ENCODE peak calls at places on chromosome 5, in ten cellular contexts. One of them, this sample, is unnamed.
A peak's percentile ranks its signal among the peaks of the same experiment; 100 is the strongest.

GRCh38 chr5:96476654-96477053 is 43.6 kb upstream of the PCSK1 start:
- DNase-seq in ovary: no peak
- DNase-seq in psoas muscle: no peak
- DNase-seq in AG04450: no peak
- DNase-seq in brain microvascular endothelial cell: peak; percentile 54
- DNase-seq in CD4-positive, alpha-beta memory T cell: no peak
- DNase-seq in upper lobe of right lung: no peak
- DNase-seq in right atrium auricular region: no peak
- DNase-seq in heart left ventricle: no peak
- DNase-seq in heart right ventricle: no peak
- DNase-seq in this sample: no peak

GRCh38 chr5:149916317-149917072 is 28.1 kb downstream of the PDE6A start:
- DNase-seq in heart right ventricle: no peak
- DNase-seq in right atrium auricular region: no peak
- DNase-seq in heart left ventricle: no peak
- DNase-seq in ovary: no peak
- DNase-seq in brain microvascular endothelial cell: no peak
- DNase-seq in psoas muscle: peak; percentile 53
- DNase-seq in CD4-positive, alpha-beta memory T cell: no peak
- DNase-seq in upper lobe of right lung: no peak
- DNase-seq in AG04450: no peak
- DNase-seq in this sample: no peak

GRCh38 chr5:120808135-120808534 is 344.0 kb downstream of the PRR16 start:
- DNase-seq in upper lobe of right lung: no peak
- DNase-seq in AG04450: no peak
- DNase-seq in heart left ventricle: no peak
- DNase-seq in heart right ventricle: no peak
- DNase-seq in ovary: no peak
- DNase-seq in right atrium auricular region: no peak
- DNase-seq in CD4-positive, alpha-beta memory T cell: no peak
- DNase-seq in psoas muscle: no peak
- DNase-seq in brain microvascular endothelial cell: no peak
- DNase-seq in this sample: no peak

GRCh38 chr5:166581827-166582226 is 1709.6 kb upstream of the WWC1 start:
- DNase-seq in psoas muscle: no peak
- DNase-seq in AG04450: no peak
- DNase-seq in ovary: no peak
- DNase-seq in upper lobe of right lung: no peak
- DNase-seq in brain microvascular endothelial cell: no peak
- DNase-seq in heart right ventricle: no peak
- DNase-seq in right atrium auricular region: no peak
- DNase-seq in CD4-positive, alpha-beta memory T cell: no peak
- DNase-seq in heart left ventricle: no peak
- DNase-seq in this sample: no peak

GRCh38 chr5:50623666-50624065 is 42.8 kb upstream of the PARP8 start:
- DNase-seq in AG04450: no peak
- DNase-seq in CD4-positive, alpha-beta memory T cell: no peak
- DNase-seq in brain microvascular endothelial cell: no peak
- DNase-seq in right atrium auricular region: no peak
- DNase-seq in heart left ventricle: no peak
- DNase-seq in ovary: no peak
- DNase-seq in upper lobe of right lung: no peak
- DNase-seq in psoas muscle: no peak
- DNase-seq in heart right ventricle: no peak
- DNase-seq in this sample: no peak

GRCh38 chr5:110751902-110752762 is 13.3 kb downstream of the SLC25A46 start:
- DNase-seq in heart right ventricle: no peak
- DNase-seq in ovary: no peak
- DNase-seq in brain microvascular endothelial cell: no peak
- DNase-seq in psoas muscle: no peak
- DNase-seq in AG04450: peak; percentile 44
- DNase-seq in right atrium auricular region: no peak
- DNase-seq in CD4-positive, alpha-beta memory T cell: peak; percentile 74
- DNase-seq in heart left ventricle: no peak
- DNase-seq in upper lobe of right lung: no peak
- DNase-seq in this sample: no peak

GRCh38 chr5:138793481-138794010 is 40.3 kb downstream of the CTNNA1 start:
- DNase-seq in AG04450: no peak
- DNase-seq in heart right ventricle: no peak
- DNase-seq in brain microvascular endothelial cell: no peak
- DNase-seq in CD4-positive, alpha-beta memory T cell: no peak
- DNase-seq in ovary: no peak
- DNase-seq in psoas muscle: no peak
- DNase-seq in heart left ventricle: no peak
- DNase-seq in right atrium auricular region: no peak
- DNase-seq in upper lobe of right lung: no peak
- DNase-seq in this sample: no peak

GRCh38 chr5:160419458-160420330 is 813 bp upstream of the SLU7 start:
- DNase-seq in CD4-positive, alpha-beta memory T cell: no peak
- DNase-seq in AG04450: no peak
- DNase-seq in upper lobe of right lung: no peak
- DNase-seq in heart left ventricle: no peak
- DNase-seq in psoas muscle: no peak
- DNase-seq in right atrium auricular region: no peak
- DNase-seq in ovary: no peak
- DNase-seq in heart right ventricle: no peak
- DNase-seq in brain microvascular endothelial cell: no peak
- DNase-seq in this sample: no peak

GRCh38 chr5:92508271-92508670 is 1072.7 kb downstream of the NR2F1-AS1 start:
- DNase-seq in upper lobe of right lung: no peak
- DNase-seq in AG04450: no peak
- DNase-seq in psoas muscle: no peak
- DNase-seq in right atrium auricular region: no peak
- DNase-seq in heart left ventricle: no peak
- DNase-seq in CD4-positive, alpha-beta memory T cell: no peak
- DNase-seq in ovary: no peak
- DNase-seq in brain microvascular endothelial cell: no peak
- DNase-seq in heart right ventricle: no peak
- DNase-seq in this sample: no peak

GRCh38 chr5:78587775-78588291 is 60.7 kb downstream of the LHFPL2 start:
- DNase-seq in ovary: no peak
- DNase-seq in right atrium auricular region: no peak
- DNase-seq in heart left ventricle: no peak
- DNase-seq in brain microvascular endothelial cell: no peak
- DNase-seq in CD4-positive, alpha-beta memory T cell: no peak
- DNase-seq in heart right ventricle: no peak
- DNase-seq in AG04450: no peak
- DNase-seq in psoas muscle: peak; percentile 67
- DNase-seq in upper lobe of right lung: no peak
- DNase-seq in this sample: no peak

GRCh38 chr5:43523662-43524072 is 8.7 kb upstream of the C5orf34 start:
- DNase-seq in CD4-positive, alpha-beta memory T cell: no peak
- DNase-seq in psoas muscle: no peak
- DNase-seq in brain microvascular endothelial cell: no peak
- DNase-seq in heart left ventricle: no peak
- DNase-seq in upper lobe of right lung: no peak
- DNase-seq in ovary: no peak
- DNase-seq in AG04450: no peak
- DNase-seq in heart right ventricle: no peak
- DNase-seq in right atrium auricular region: no peak
- DNase-seq in this sample: no peak

GRCh38 chr5:139744471-139745120 is 51.0 kb upstream of the PSD2 start:
- DNase-seq in brain microvascular endothelial cell: no peak
- DNase-seq in heart left ventricle: no peak
- DNase-seq in heart right ventricle: no peak
- DNase-seq in CD4-positive, alpha-beta memory T cell: no peak
- DNase-seq in psoas muscle: no peak
- DNase-seq in right atrium auricular region: no peak
- DNase-seq in upper lobe of right lung: no peak
- DNase-seq in AG04450: no peak
- DNase-seq in ovary: no peak
- DNase-seq in this sample: no peak

GRCh38 chr5:176785184-176786145 is 24.9 kb upstream of the UNC5A start:
- DNase-seq in heart right ventricle: no peak
- DNase-seq in brain microvascular endothelial cell: no peak
- DNase-seq in CD4-positive, alpha-beta memory T cell: no peak
- DNase-seq in upper lobe of right lung: peak; percentile 48
- DNase-seq in ovary: no peak
- DNase-seq in psoas muscle: no peak
- DNase-seq in right atrium auricular region: no peak
- DNase-seq in heart left ventricle: no peak
- DNase-seq in AG04450: no peak
- DNase-seq in this sample: no peak
- H3K27ac ChIP-seq in heart right ventricle: no peak overlapping the region
- H3K27ac ChIP-seq in brain microvascular endothelial cell: no peak overlapping the region
- H3K27ac ChIP-seq in CD4-positive, alpha-beta memory T cell: no peak overlapping the region
- H3K27ac ChIP-seq in upper lobe of right lung: no peak overlapping the region
- H3K27ac ChIP-seq in ovary: no peak overlapping the region
- H3K27ac ChIP-seq in psoas muscle: no peak overlapping the region
- H3K27ac ChIP-seq in right atrium auricular region: no peak overlapping the region
- H3K27ac ChIP-seq in heart left ventricle: no peak overlapping the region
- H3K27ac ChIP-seq in AG04450: no peak overlapping the region
- H3K27ac ChIP-seq in this sample: no peak overlapping the region

GRCh38 chr5:178115136-178115834 is 2.0 kb downstream of the N4BP3 start:
- DNase-seq in heart right ventricle: no peak
- DNase-seq in CD4-positive, alpha-beta memory T cell: no peak
- DNase-seq in upper lobe of right lung: no peak
- DNase-seq in psoas muscle: no peak
- DNase-seq in brain microvascular endothelial cell: no peak
- DNase-seq in heart left ventricle: no peak
- DNase-seq in AG04450: no peak
- DNase-seq in ovary: no peak
- DNase-seq in right atrium auricular region: no peak
- DNase-seq in this sample: no peak
- H3K4me3 ChIP-seq in heart right ventricle: peak overlapping the region; percentile 59
- H3K4me3 ChIP-seq in CD4-positive, alpha-beta memory T cell: no peak overlapping the region
- H3K4me3 ChIP-seq in upper lobe of right lung: peak overlapping the region; percentile 57
- H3K4me3 ChIP-seq in psoas muscle: peak overlapping the region; percentile 64
- H3K4me3 ChIP-seq in brain microvascular endothelial cell: no peak overlapping the region
- H3K4me3 ChIP-seq in heart left ventricle: no peak overlapping the region
- H3K4me3 ChIP-seq in AG04450: no peak overlapping the region
- H3K4me3 ChIP-seq in ovary: no peak overlapping the region
- H3K4me3 ChIP-seq in right atrium auricular region: no peak overlapping the region
- H3K4me3 ChIP-seq in this sample: no peak overlapping the region

GRCh38 chr5:158858746-158859145 is 241.0 kb downstream of the EBF1 start:
- DNase-seq in heart right ventricle: no peak
- DNase-seq in brain microvascular endothelial cell: no peak
- DNase-seq in psoas muscle: no peak
- DNase-seq in CD4-positive, alpha-beta memory T cell: no peak
- DNase-seq in right atrium auricular region: no peak
- DNase-seq in ovary: no peak
- DNase-seq in heart left ventricle: no peak
- DNase-seq in AG04450: no peak
- DNase-seq in upper lobe of right lung: no peak
- DNase-seq in this sample: no peak

GRCh38 chr5:158856295-158856694 is 243.4 kb downstream of the EBF1 start:
- DNase-seq in heart left ventricle: no peak
- DNase-seq in upper lobe of right lung: no peak
- DNase-seq in AG04450: no peak
- DNase-seq in brain microvascular endothelial cell: no peak
- DNase-seq in CD4-positive, alpha-beta memory T cell: no peak
- DNase-seq in ovary: no peak
- DNase-seq in heart right ventricle: no peak
- DNase-seq in right atrium auricular region: no peak
- DNase-seq in psoas muscle: no peak
- DNase-seq in this sample: no peak

GRCh38 chr5:158858011-158858410 is 241.7 kb downstream of the EBF1 start:
- DNase-seq in upper lobe of right lung: no peak
- DNase-seq in ovary: no peak
- DNase-seq in psoas muscle: no peak
- DNase-seq in right atrium auricular region: no peak
- DNase-seq in brain microvascular endothelial cell: no peak
- DNase-seq in AG04450: no peak
- DNase-seq in heart right ventricle: no peak
- DNase-seq in CD4-positive, alpha-beta memory T cell: no peak
- DNase-seq in heart left ventricle: no peak
- DNase-seq in this sample: no peak

GRCh38 chr5:158856794-158857193 is 242.9 kb downstream of the EBF1 start:
- DNase-seq in AG04450: no peak
- DNase-seq in CD4-positive, alpha-beta memory T cell: no peak
- DNase-seq in psoas muscle: no peak
- DNase-seq in upper lobe of right lung: no peak
- DNase-seq in heart right ventricle: no peak
- DNase-seq in ovary: no peak
- DNase-seq in brain microvascular endothelial cell: no peak
- DNase-seq in heart left ventricle: no peak
- DNase-seq in right atrium auricular region: no peak
- DNase-seq in this sample: no peak

DNA sequence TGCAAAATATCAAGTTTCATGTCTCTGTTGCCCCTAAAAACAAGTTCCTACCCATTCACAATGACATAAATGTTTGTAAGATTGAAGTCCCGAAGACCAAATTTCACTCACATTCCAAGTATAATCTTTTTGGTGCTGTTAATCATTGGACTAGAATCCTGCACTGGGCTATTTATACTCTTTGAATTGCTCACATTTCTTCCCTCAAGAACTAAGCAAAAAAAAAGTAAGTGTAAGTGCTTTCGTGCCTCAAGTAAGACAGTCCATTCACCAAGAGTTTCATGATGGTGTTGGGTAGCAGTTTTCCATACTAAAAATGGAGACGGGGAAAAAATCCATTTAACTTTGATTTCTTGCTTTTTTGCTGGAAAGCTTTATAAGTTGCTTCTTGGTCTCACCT is 242.3 kb downstream of the EBF1 start:
- DNase-seq in AG04450: no peak
- DNase-seq in right atrium auricular region: no peak
- DNase-seq in psoas muscle: no peak
- DNase-seq in heart right ventricle: no peak
- DNase-seq in upper lobe of right lung: no peak
- DNase-seq in ovary: no peak
- DNase-seq in brain microvascular endothelial cell: no peak
- DNase-seq in heart left ventricle: no peak
- DNase-seq in CD4-positive, alpha-beta memory T cell: no peak
- DNase-seq in this sample: no peak
- H3K27ac ChIP-seq in AG04450: no peak overlapping the region
- H3K27ac ChIP-seq in right atrium auricular region: no peak overlapping the region
- H3K27ac ChIP-seq in psoas muscle: no peak overlapping the region
- H3K27ac ChIP-seq in heart right ventricle: peak overlapping the region; percentile 9
- H3K27ac ChIP-seq in upper lobe of right lung: no peak overlapping the region
- H3K27ac ChIP-seq in ovary: no peak overlapping the region
- H3K27ac ChIP-seq in brain microvascular endothelial cell: no peak overlapping the region
- H3K27ac ChIP-seq in heart left ventricle: no peak overlapping the region
- H3K27ac ChIP-seq in CD4-positive, alpha-beta memory T cell: no peak overlapping the region
- H3K27ac ChIP-seq in this sample: peak overlapping the region; percentile 79

DNA sequence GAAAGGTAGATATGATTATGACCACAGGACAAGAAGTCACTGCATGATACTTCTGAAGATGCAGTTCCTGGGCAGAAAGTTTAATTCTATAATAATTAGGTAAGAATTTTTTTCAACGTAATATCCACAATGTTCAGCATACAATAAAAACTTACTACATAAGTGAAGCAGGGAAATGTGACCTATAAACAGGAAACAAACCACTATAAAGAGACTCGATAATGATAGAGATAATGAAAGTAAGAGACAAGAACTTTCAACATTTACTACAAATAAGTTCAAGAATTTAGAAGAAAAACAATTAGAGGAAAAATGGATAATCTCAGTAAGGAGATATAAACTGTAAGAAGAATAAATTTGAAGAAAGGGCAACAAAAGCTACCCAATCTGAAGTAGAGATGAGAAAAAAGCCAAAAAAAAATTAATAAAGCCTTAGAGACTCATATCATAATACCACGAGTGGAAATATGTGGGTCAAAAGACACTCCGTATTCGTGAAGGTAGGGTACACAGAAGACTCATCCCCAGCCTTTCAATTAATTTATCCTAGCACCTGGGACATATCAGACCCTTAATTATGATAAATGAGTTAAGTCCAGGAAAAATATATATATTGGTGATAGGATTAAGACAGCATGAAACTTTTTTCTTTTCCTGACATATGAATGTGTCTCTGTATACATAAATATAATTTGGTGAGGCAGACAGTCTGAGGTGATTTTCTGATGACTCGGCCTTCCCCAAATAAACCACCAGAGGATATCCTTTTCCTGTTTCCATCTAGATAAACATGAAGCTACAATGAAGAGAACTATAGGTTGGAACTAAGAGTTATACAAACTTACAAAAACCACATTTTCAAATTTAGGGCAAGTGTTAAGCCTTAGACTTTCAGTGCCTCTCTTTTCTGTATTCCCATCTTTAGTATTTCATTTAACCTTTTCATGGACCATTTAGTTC is 120.4 kb downstream of the RAPGEF6 start:
- DNase-seq in heart left ventricle: no peak
- DNase-seq in brain microvascular endothelial cell: peak; percentile 16
- DNase-seq in AG04450: no peak
- DNase-seq in heart right ventricle: peak; percentile 8
- DNase-seq in ovary: no peak
- DNase-seq in CD4-positive, alpha-beta memory T cell: peak; percentile 77
- DNase-seq in right atrium auricular region: no peak
- DNase-seq in upper lobe of right lung: no peak
- DNase-seq in psoas muscle: no peak
- DNase-seq in this sample: no peak
- H3K4me3 ChIP-seq in heart left ventricle: no peak overlapping the region
- H3K4me3 ChIP-seq in brain microvascular endothelial cell: no peak overlapping the region
- H3K4me3 ChIP-seq in AG04450: no peak overlapping the region
- H3K4me3 ChIP-seq in heart right ventricle: peak overlapping the region; percentile 17
- H3K4me3 ChIP-seq in ovary: no peak overlapping the region
- H3K4me3 ChIP-seq in CD4-positive, alpha-beta memory T cell: peak overlapping the region; percentile 7
- H3K4me3 ChIP-seq in right atrium auricular region: no peak overlapping the region
- H3K4me3 ChIP-seq in upper lobe of right lung: peak overlapping the region; percentile 7
- H3K4me3 ChIP-seq in psoas muscle: peak overlapping the region; percentile 31
- H3K4me3 ChIP-seq in this sample: no peak overlapping the region